ENCODE peak calls at places on chromosomes 5 and 9, in seven cellular contexts. R is WTC11, D is cardiac septum, M is AML-193, K is T-helper 17 cell, L is bronchial epithelial cell, E is memory B cell. C is an unnamed sample.

GRCh38 chr9:27412963-27413362 is 111.1 kb upstream of the IFNK start:
- DNase-seq in E (no peak), K (no peak), D (no peak), M (no peak), L (no peak), R (no peak), C (no peak)

GRCh38 chr9:118992813-118993747 is 376.2 kb downstream of the BRINP1 start:
- DNase-seq in R (no peak), D (no peak), K (no peak), M (no peak), L (peak; percentile 32), E (no peak), C (peak; percentile 21)

GRCh38 chr5:157342822-157343402 is 77.0 kb downstream of the CYFIP2 start:
- DNase-seq in L (peak; percentile 12), K (no peak), E (peak; percentile 26), M (peak; percentile 3), R (peak; percentile 66), D (no peak), C (no peak)

GRCh38 chr5:170247363-170247762 is 14.6 kb downstream of the C5orf58 start:
- DNase-seq in R (no peak), M (no peak), K (no peak), D (no peak), E (no peak), L (no peak), C (no peak)

GRCh38 chr9:129160712-129161533 is 17.1 kb downstream of the IER5L start:
- DNase-seq in L (no peak), R (no peak), K (no peak), E (no peak), D (no peak), M (no peak), C (no peak)

GRCh38 chr9:4167040-4167671 is 132.7 kb downstream of the GLIS3 start:
- DNase-seq in E (no peak), R (no peak), M (no peak), D (no peak), K (no peak), L (peak; percentile 53), C (peak; percentile 34)

GRCh38 chr5:34045996-34046395 is 3.0 kb upstream of the C1QTNF3 start:
- DNase-seq in L (peak; percentile 91), R (no peak), D (no peak), E (no peak), M (no peak), K (no peak), C (peak; percentile 56)

GRCh38 chr9:70924905-70925547 is 196.4 kb downstream of the TRPM3 start:
- DNase-seq in L (peak; percentile 75), R (peak; percentile 22), D (no peak), E (no peak), M (peak; percentile 34), K (no peak), C (peak; percentile 80)

GRCh38 chr9:115162946-115163345 is 45.0 kb upstream of the TNC start:
- DNase-seq in R (no peak), L (no peak), D (no peak), K (no peak), E (no peak), M (no peak), C (no peak)

GRCh38 chr5:1005362-1005851 is 3.2 kb upstream of the NKD2 start:
- DNase-seq in R (peak; percentile 19), D (peak; percentile 73), E (no peak), M (no peak), L (no peak), K (no peak), C (no peak)

GRCh38 chr5:176776141-176776865 is 34.1 kb upstream of the UNC5A start:
- DNase-seq in K (no peak), R (no peak), E (no peak), M (no peak), L (no peak), D (peak; percentile 70), C (no peak)

GRCh38 chr9:115672477-115673316 is 480.9 kb upstream of the PAPPA start:
- DNase-seq in R (no peak), E (no peak), M (no peak), D (no peak), K (no peak), L (peak; percentile 95), C (peak; percentile 98)

GRCh38 chr5:144812770-144813169 is 642.1 kb downstream of the KCTD16 start:
- DNase-seq in K (no peak), E (no peak), L (peak; percentile 70), M (no peak), R (no peak), D (no peak), C (peak; percentile 87)

GRCh38 chr5:42491699-42492098 is 68.5 kb downstream of the GHR start:
- DNase-seq in L (no peak), K (no peak), M (no peak), E (no peak), R (no peak), D (no peak), C (no peak)

GRCh38 chr9:132163457-132163875 is 1.6 kb downstream of the NTNG2 start:
- DNase-seq in R (no peak), L (no peak), M (no peak), E (no peak), K (no peak), D (no peak), C (no peak)

GRCh38 chr5:126523818-126524522 is 71.0 kb downstream of the ALDH7A1 start:
- DNase-seq in L (no peak), K (no peak), M (no peak), R (no peak), E (no peak), D (no peak), C (no peak)

GRCh38 chr9:70488793-70489105 is 74.3 kb upstream of the KLF9 start:
- DNase-seq in L (no peak), K (no peak), M (no peak), D (no peak), R (no peak), E (no peak), C (no peak)

C was measured in foreskin keratinocyte.